ENCODE peak calls at places on chromosomes 1 and 21, in eight cellular contexts. M, K, N, R, P, E, Q and X are unnamed samples.

GRCh38 chr1:73903092-73903491 is 294.9 kb downstream of the LRRIQ3 start:
- DNase-seq in M (no peak), E (no peak), Q (no peak), P (no peak), K (no peak), N (no peak), R (no peak), X (no peak)

GRCh38 chr1:164559342-164560070 is 522 bp downstream of the PBX1 start:
- DNase-seq in P (peak), M (no peak), N (no peak), E (peak), Q (peak), K (no peak), R (peak), X (no peak)

GRCh38 chr1:54004481-54005049 is 13.4 kb downstream of the LDLRAD1 start:
- DNase-seq in R (peak), Q (no peak), K (no peak), M (no peak), E (peak), P (no peak), N (no peak), X (no peak)

GRCh38 chr1:33256335-33256700 is at the start of gene ZNF362:
- DNase-seq in R (no peak), E (peak), K (no peak), N (peak), P (peak), M (peak), Q (no peak), X (peak)

GRCh38 chr1:101738475-101738874 is 258.3 kb downstream of the OLFM3 start:
- DNase-seq in E (no peak), N (no peak), M (no peak), R (no peak), K (no peak), P (no peak), Q (no peak), X (no peak)

GRCh38 chr1:205567716-205568115 is 63.2 kb downstream of the CDK18 start:
- DNase-seq in K (no peak), P (no peak), N (no peak), E (no peak), M (no peak), Q (no peak), R (peak), X (no peak)

GRCh38 chr1:95197616-95198252 is 36.3 kb upstream of the RWDD3 start:
- DNase-seq in P (no peak), E (no peak), Q (no peak), R (no peak), K (no peak), M (no peak), N (no peak), X (no peak)

GRCh38 chr1:226121049-226121586 is 58.6 kb downstream of the H3-3A start:
- DNase-seq in Q (no peak), M (peak), R (no peak), P (no peak), E (no peak), N (no peak), K (no peak), X (no peak)

GRCh38 chr1:165235777-165236285 is 120.7 kb downstream of the LMX1A start:
- DNase-seq in E (peak), Q (no peak), M (no peak), N (no peak), R (peak), K (no peak), P (no peak), X (no peak)

GRCh38 chr1:237864338-237865244 is 26.1 kb downstream of the ZP4 start:
- DNase-seq in N (no peak), R (peak), Q (peak), E (peak), M (no peak), K (no peak), P (peak), X (no peak)

GRCh38 chr1:9289724-9290493 is 2.8 kb upstream of the SPSB1 start:
- DNase-seq in K (no peak), Q (peak), M (peak), E (peak), N (no peak), P (no peak), R (peak), X (no peak)

GRCh38 chr1:6782151-6782550 is 3.1 kb upstream of the CAMTA1 start:
- DNase-seq in N (no peak), R (no peak), Q (no peak), M (no peak), P (no peak), K (no peak), E (no peak), X (no peak)

GRCh38 chr1:216332462-216332861 is 90.8 kb downstream of the USH2A start:
- DNase-seq in E (no peak), R (no peak), Q (no peak), P (no peak), N (no peak), M (no peak), K (no peak), X (no peak)

GRCh38 chr1:37926061-37926924 is 20.6 kb downstream of the INPP5B start:
- DNase-seq in K (no peak), Q (no peak), R (no peak), M (no peak), N (no peak), P (no peak), E (no peak), X (peak)

GRCh38 chr1:110150330-110151174 is at the start of gene SLC6A17:
- DNase-seq in P (no peak), Q (no peak), N (no peak), M (no peak), K (no peak), E (peak), R (no peak), X (peak)

GRCh38 chr1:172109357-172109756 is 268.1 kb downstream of the DNM3 start:
- DNase-seq in N (no peak), P (no peak), K (no peak), Q (no peak), M (no peak), R (no peak), E (no peak), X (no peak)

GRCh38 chr1:172108494-172108893 is 267.2 kb downstream of the DNM3 start:
- DNase-seq in M (no peak), Q (no peak), R (no peak), P (no peak), N (no peak), K (no peak), E (no peak), X (no peak)

GRCh38 chr1:172112573-172112972 is 271.3 kb downstream of the DNM3 start:
- DNase-seq in N (no peak), E (no peak), K (no peak), P (no peak), M (no peak), Q (no peak), R (no peak), X (no peak)

GRCh38 chr1:172105230-172105629 is 263.9 kb downstream of the DNM3 start:
- DNase-seq in E (no peak), R (no peak), Q (no peak), N (no peak), P (no peak), M (no peak), K (no peak), X (no peak)

DNA sequence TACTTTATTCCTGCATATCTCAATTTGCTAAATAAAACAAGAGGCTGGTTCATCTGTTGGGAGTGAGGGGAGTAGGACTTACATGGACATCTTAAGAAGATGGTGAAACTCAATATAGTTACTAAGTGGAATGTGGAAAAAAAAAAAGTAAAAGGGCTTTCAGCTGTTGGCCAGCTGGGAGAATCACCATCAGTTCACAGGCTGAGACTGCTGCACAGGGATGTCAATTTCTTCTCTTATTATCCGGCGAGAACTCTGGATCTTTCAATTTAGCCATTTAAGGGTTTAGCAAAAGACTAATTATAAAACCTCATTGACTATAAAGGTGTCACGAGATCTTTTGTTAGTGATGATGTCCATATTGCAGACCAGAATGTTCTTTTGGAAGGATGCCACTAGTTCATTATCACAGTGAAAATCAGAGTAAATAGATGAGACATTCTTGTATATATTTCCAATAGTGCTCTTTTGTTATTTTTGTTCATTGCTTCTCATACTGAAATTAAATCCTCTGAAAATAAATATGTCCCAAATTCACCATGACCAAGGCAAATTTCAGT is 266.0 kb downstream of the DNM3 start:
- DNase-seq in N (no peak), P (no peak), M (no peak), R (no peak), Q (no peak), E (no peak), K (no peak), X (no peak)
- H3K4me3 ChIP-seq in N (no peak), P (no peak), M (no peak), R (no peak), Q (no peak), E (no peak), K (no peak), X (no peak)

GRCh38 chr1:31700468-31701136 is 3.2 kb downstream of the COL16A1 start:
- DNase-seq in K (no peak), M (no peak), N (no peak), R (no peak), Q (no peak), E (no peak), P (no peak), X (no peak)
- H3K4me3 ChIP-seq in K (no peak), M (no peak), N (peak), R (no peak), Q (no peak), E (no peak), P (no peak), X (no peak)

GRCh38 chr1:31793086-31793485 is 22.7 kb downstream of the SPOCD1 start:
- DNase-seq in P (peak), M (no peak), E (no peak), Q (no peak), N (peak), R (no peak), K (peak), X (no peak)

GRCh38 chr1:31790641-31791091 is 25.2 kb downstream of the SPOCD1 start:
- DNase-seq in R (peak), Q (no peak), P (peak), M (no peak), N (no peak), E (peak), K (peak), X (no peak)

GRCh38 chr1:31791131-31791858 is 24.5 kb downstream of the SPOCD1 start:
- DNase-seq in E (peak), M (no peak), P (peak), Q (no peak), N (peak), R (peak), K (peak), X (no peak)

GRCh38 chr1:31792541-31792940 is 23.3 kb downstream of the SPOCD1 start:
- DNase-seq in E (no peak), K (peak), Q (no peak), M (no peak), P (peak), R (peak), N (peak), X (no peak)

GRCh38 chr1:31792116-31792515 is 23.7 kb downstream of the SPOCD1 start:
- DNase-seq in M (no peak), K (peak), E (peak), Q (no peak), N (peak), R (peak), P (peak), X (no peak)
- H3K4me3 ChIP-seq in M (no peak), K (no peak), E (no peak), Q (no peak), N (no peak), R (no peak), P (no peak), X (no peak)

GRCh38 chr21:42041246-42041645 is 29.9 kb upstream of the UMODL1 start:
- DNase-seq in K (no peak), E (peak), P (no peak), N (no peak), R (no peak), M (no peak), Q (no peak), X (no peak)
- H3K4me3 ChIP-seq in K (no peak), E (no peak), P (no peak), N (no peak), R (no peak), M (no peak), Q (no peak), X (no peak)

GRCh38 chr1:147478556-147478955 is 62.7 kb upstream of the BCL9 start:
- DNase-seq in M (no peak), E (no peak), R (no peak), N (no peak), P (no peak), Q (no peak), K (no peak), X (no peak)

GRCh38 chr1:147475488-147475887 is 65.8 kb upstream of the BCL9 start:
- DNase-seq in R (no peak), M (no peak), P (no peak), N (no peak), K (no peak), Q (no peak), E (no peak), X (no peak)

GRCh38 chr1:147480565-147480935 is 60.8 kb upstream of the BCL9 start:
- DNase-seq in M (no peak), P (no peak), K (no peak), Q (no peak), E (no peak), N (no peak), R (no peak), X (no peak)

GRCh38 chr1:147479864-147480564 is 61.3 kb upstream of the BCL9 start:
- DNase-seq in K (no peak), N (no peak), M (no peak), R (peak), P (no peak), E (no peak), Q (no peak), X (no peak)
- H3K4me3 ChIP-seq in K (no peak), N (no peak), M (no peak), R (no peak), P (no peak), E (no peak), Q (no peak), X (no peak)

GRCh38 chr1:224333309-224333926 is 3.4 kb upstream of the NVL start:
- DNase-seq in P (no peak), R (no peak), E (no peak), K (no peak), M (peak), N (no peak), Q (no peak), X (peak)
- H3K4me3 ChIP-seq in P (no peak), R (no peak), E (no peak), K (no peak), M (no peak), N (no peak), Q (no peak), X (no peak)

GRCh38 chr1:176546825-176547224 is 83.8 kb downstream of the PAPPA2 start:
- DNase-seq in N (no peak), Q (no peak), M (no peak), R (no peak), P (no peak), K (no peak), E (no peak), X (no peak)

GRCh38 chr1:176557543-176558258 is 94.7 kb downstream of the PAPPA2 start:
- DNase-seq in E (no peak), R (no peak), M (no peak), N (no peak), K (no peak), P (no peak), Q (no peak), X (no peak)

GRCh38 chr1:176555911-176556687 is 93.1 kb downstream of the PAPPA2 start:
- DNase-seq in M (no peak), R (no peak), N (no peak), E (no peak), Q (no peak), K (no peak), P (no peak), X (no peak)

GRCh38 chr1:176552217-176552974 is 89.4 kb downstream of the PAPPA2 start:
- DNase-seq in N (no peak), K (no peak), R (no peak), M (no peak), E (no peak), P (no peak), Q (no peak), X (no peak)
- H3K4me3 ChIP-seq in N (no peak), K (no peak), R (no peak), M (no peak), E (no peak), P (no peak), Q (no peak), X (no peak)

DNA sequence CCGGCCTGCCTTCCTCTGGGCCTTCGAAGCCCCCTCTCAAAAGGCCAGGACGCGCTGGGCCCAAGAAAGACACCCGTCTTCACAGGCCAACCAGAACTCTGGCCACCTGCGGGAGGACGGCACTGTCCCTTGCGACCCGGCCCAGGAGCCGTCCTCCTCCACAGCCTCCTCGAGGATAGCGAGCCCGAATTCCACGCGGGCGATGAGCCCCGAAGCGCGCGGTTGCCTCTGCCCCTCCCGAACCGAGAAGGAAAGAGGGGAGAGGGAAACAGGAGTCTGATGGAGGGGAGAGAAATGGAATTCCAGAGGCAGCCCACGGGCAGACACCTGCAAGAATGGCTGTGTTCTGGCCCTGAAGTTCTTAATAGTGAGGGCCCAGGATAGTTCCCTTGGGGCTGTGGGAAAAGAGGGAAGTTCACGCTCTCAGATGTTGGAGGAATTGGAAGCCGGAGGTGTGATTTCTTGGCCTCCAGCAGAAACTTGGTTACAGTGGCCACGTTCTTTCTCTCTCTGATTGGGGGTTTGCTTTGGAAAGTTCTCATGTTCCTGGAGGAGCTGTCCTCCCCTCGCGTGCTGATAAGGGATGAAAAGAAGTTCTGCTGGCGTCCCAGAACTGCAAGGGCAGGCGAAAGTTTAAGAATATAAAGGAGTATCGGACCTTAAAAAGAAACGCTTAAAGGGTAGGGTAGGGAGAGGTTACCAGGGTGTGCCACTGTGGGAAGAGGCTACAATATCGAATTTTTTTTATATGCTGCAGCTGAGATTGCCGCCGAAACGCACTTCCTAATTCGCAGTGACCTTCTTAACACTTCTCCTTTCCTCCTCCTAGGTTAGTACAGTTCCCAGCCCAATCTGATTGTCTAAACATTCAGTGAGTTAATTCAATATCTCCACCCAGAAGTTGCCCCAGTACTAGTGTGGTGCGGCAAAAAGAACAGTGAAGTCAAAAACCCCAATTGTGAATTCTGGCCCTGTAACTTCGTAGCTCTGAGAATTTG is 5.8 kb upstream of the SLC44A5 start:
- DNase-seq in N (no peak), K (no peak), R (no peak), M (no peak), P (no peak), Q (no peak), E (peak), X (no peak)
- H3K4me3 ChIP-seq in N (peak), K (no peak), R (peak), M (no peak), P (peak), Q (no peak), E (no peak), X (no peak)